ENCODE peak calls at places on chromosomes 1 and 21, in four cellular contexts. H, G, W and Y are unnamed samples.

GRCh38 chr1:47527653-47528272 is 89.9 kb downstream of the FOXD2 start:
- DNase-seq in W (peak; percentile 73), G (no peak), H (no peak), Y (no peak)

GRCh38 chr1:41313661-41314131 is 47.5 kb upstream of the FOXO6 start:
- DNase-seq in G (no peak), W (no peak), H (no peak), Y (no peak)

GRCh38 chr1:115677172-115677542 is 35.4 kb downstream of the VANGL1 start:
- DNase-seq in W (no peak), G (no peak), H (no peak), Y (no peak)

GRCh38 chr1:15836772-15837669 is 10.5 kb upstream of the SPEN start:
- DNase-seq in G (peak; percentile 37), H (peak; percentile 71), W (peak; percentile 70), Y (no peak)

GRCh38 chr21:43861716-43862115 is 3.3 kb upstream of the AGPAT3 start:
- DNase-seq in G (no peak), W (no peak), H (peak; percentile 30), Y (no peak)

GRCh38 chr1:112744019-112744578 is 29.0 kb upstream of the PPM1J start:
- DNase-seq in H (no peak), G (peak; percentile 29), W (peak; percentile 13), Y (no peak)

GRCh38 chr1:46394108-46394871 is at the start of gene FAAH:
- DNase-seq in H (peak; percentile 80), G (peak; percentile 55), W (peak; percentile 85), Y (peak; percentile 83)

GRCh38 chr1:167565922-167566321 is 12.4 kb upstream of the CREG1 start:
- DNase-seq in W (no peak), G (no peak), H (no peak), Y (no peak)

GRCh38 chr21:46222436-46223116 is 6.0 kb downstream of the LSS start:
- DNase-seq in G (no peak), W (no peak), H (peak; percentile 58), Y (no peak)

GRCh38 chr21:43272591-43272990 is 103.8 kb downstream of the CRYAA start:
- DNase-seq in H (no peak), W (no peak), G (no peak), Y (no peak)

GRCh38 chr1:67750690-67751052 is 65.7 kb downstream of the GADD45A start:
- DNase-seq in H (no peak), W (no peak), G (no peak), Y (no peak)

GRCh38 chr1:110208916-110209650 is 1.0 kb upstream of the KCNC4 start:
- DNase-seq in G (no peak), H (no peak), W (no peak), Y (no peak)

GRCh38 chr1:87869563-87869962 is 540.9 kb downstream of the LMO4 start:
- DNase-seq in W (no peak), H (no peak), G (no peak), Y (no peak)

GRCh38 chr1:59500970-59501742 is 204.3 kb downstream of the FGGY start:
- DNase-seq in W (no peak), H (no peak), G (no peak), Y (no peak)

GRCh38 chr21:29217818-29218252 is 80.9 kb upstream of the BACH1 start:
- DNase-seq in H (no peak), W (no peak), G (no peak), Y (no peak)

GRCh38 chr1:101185421-101185820 is 51.4 kb upstream of the S1PR1 start:
- DNase-seq in G (no peak), H (no peak), W (no peak), Y (no peak)

GRCh38 chr1:91651671-91652071 is 151.0 kb downstream of the CDC7 start:
- DNase-seq in G (peak; percentile 63), H (peak; percentile 76), W (peak; percentile 29), Y (peak; percentile 50)

GRCh38 chr1:183443025-183443424 is 24.8 kb upstream of the NMNAT2 start:
- DNase-seq in W (no peak), G (no peak), H (no peak), Y (no peak)

GRCh38 chr1:218346391-218347204 is 1.5 kb downstream of the TGFB2 start:
- DNase-seq in W (no peak), G (peak; percentile 38), H (peak; percentile 78), Y (no peak)

GRCh38 chr1:224879404-224879803 is 50.1 kb upstream of the DNAH14 start:
- DNase-seq in H (no peak), W (no peak), G (no peak), Y (no peak)

GRCh38 chr1:235650341-235651169 is 971 bp upstream of the GNG4 start:
- DNase-seq in W (peak; percentile 57), H (peak; percentile 48), G (no peak), Y (no peak)

GRCh38 chr1:62689524-62689923 is 1.3 kb upstream of the DOCK7 start:
- DNase-seq in H (no peak), G (no peak), W (no peak), Y (no peak)

GRCh38 chr1:240582953-240583352 is 29.0 kb downstream of the GREM2 start:
- DNase-seq in G (no peak), H (no peak), W (no peak), Y (no peak)

GRCh38 chr1:239288964-239289535 is 97.3 kb upstream of the CHRM3 start:
- DNase-seq in G (no peak), W (no peak), H (no peak), Y (no peak)

GRCh38 chr21:16863541-16863940 is 649.3 kb upstream of the CXADR start:
- DNase-seq in W (no peak), H (no peak), G (no peak), Y (no peak)

GRCh38 chr1:172561252-172561651 is 28.3 kb downstream of the SUCO start:
- DNase-seq in W (no peak), G (no peak), H (no peak), Y (no peak)

GRCh38 chr1:85467929-85468540 is 3.1 kb upstream of the DDAH1 start:
- DNase-seq in G (no peak), W (no peak), H (no peak), Y (no peak)

GRCh38 chr1:14435368-14436023 is 163.0 kb upstream of the KAZN start:
- DNase-seq in G (no peak), H (no peak), W (no peak), Y (peak; percentile 43)

GRCh38 chr1:27517907-27518718 is 28.1 kb upstream of the WASF2 start:
- DNase-seq in W (peak; percentile 90), G (no peak), H (no peak), Y (no peak)

GRCh38 chr1:29812397-29813135 is 576.2 kb downstream of the PTPRU start:
- DNase-seq in H (no peak), G (no peak), W (no peak), Y (no peak)

GRCh38 chr1:41662656-41663437 is 178.4 kb upstream of the EDN2 start:
- DNase-seq in H (peak; percentile 79), W (peak; percentile 24), G (peak; percentile 41), Y (peak; percentile 73)

GRCh38 chr21:29423051-29423450 is 124.3 kb downstream of the BACH1 start:
- DNase-seq in W (no peak), H (no peak), G (no peak), Y (no peak)

GRCh38 chr1:16014509-16015482 is 3.0 kb downstream of the HSPB7 start:
- DNase-seq in H (peak; percentile 94), W (peak; percentile 60), G (peak; percentile 80), Y (peak; percentile 86)

GRCh38 chr1:153578490-153578889 is 12.8 kb upstream of the S100A2 start:
- DNase-seq in G (no peak), W (no peak), H (no peak), Y (no peak)

GRCh38 chr1:228463559-228464455 is 23.4 kb upstream of the RNF187 start:
- DNase-seq in G (no peak), H (peak; percentile 68), W (peak; percentile 39), Y (peak; percentile 61)

GRCh38 chr1:41618066-41618825 is 133.8 kb upstream of the EDN2 start:
- DNase-seq in H (peak; percentile 87), G (peak; percentile 79), W (peak; percentile 57), Y (peak; percentile 82)

GRCh38 chr1:51920130-51920529 is 41.6 kb upstream of the NRDC start:
- DNase-seq in G (no peak), H (no peak), W (no peak), Y (no peak)

GRCh38 chr1:10161121-10161520 is 49.2 kb upstream of the KIF1B start:
- DNase-seq in W (no peak), H (no peak), G (no peak), Y (no peak)

GRCh38 chr1:10155087-10155712 is 55.2 kb upstream of the KIF1B start:
- DNase-seq in G (peak; percentile 35), W (no peak), H (no peak), Y (no peak)

GRCh38 chr1:10161541-10162290 is 48.7 kb upstream of the KIF1B start:
- DNase-seq in G (peak; percentile 44), H (peak; percentile 88), W (peak; percentile 17), Y (peak; percentile 41)

DNA sequence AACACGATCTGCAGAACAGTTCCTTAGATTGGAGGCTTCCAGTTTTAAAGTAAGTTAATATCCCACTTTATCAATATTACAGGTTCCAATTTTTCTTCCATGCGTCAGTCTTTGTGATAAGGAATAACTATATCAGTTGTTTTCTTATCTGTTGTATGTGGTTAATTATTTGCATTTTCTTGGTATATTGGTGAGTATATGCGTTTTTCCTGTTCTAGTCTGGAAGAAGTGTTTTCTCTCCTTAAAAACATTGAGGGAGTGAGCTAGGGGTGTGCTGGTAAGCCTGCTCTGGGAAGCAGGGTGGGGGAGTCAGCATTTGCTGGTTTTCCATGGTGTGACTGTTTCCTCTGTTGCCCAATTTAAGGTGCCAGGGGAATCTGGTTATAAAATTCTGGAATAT is 50.2 kb upstream of the KIF1B start:
- DNase-seq in G (no peak), W (no peak), H (no peak), Y (no peak)
- H3K27ac ChIP-seq in G (peak overlapping the region; percentile 76), W (peak overlapping the region; percentile 68), H (peak overlapping the region; percentile 76), Y (no peak overlapping the region)

GRCh38 chr1:1403543-1404112 is 3.5 kb downstream of the MRPL20 start:
- DNase-seq in G (no peak), W (no peak), H (no peak), Y (no peak)
- TF ChIP-seq POLR2A in G (no peak), W (no peak), H (no peak), Y (no peak)

DNA sequence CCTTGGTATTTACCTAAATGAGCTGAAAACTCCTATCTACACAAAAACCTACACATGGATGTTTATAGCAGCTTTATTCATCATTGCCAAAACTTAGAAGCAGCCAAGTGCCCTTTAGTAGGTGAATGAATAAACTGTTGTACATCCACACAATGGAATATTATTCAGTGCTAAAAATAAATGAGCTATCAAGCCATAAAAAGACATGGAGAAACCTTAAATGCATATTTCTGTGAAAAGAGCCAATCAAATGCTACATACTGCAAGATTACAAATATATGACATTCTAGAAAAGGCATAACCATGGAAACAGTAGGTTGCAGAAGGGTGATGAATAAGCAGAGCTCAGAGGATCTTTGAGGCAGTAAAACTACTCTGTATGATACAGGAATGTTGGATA is 23.3 kb downstream of the ABCB10 start:
- DNase-seq in G (no peak), W (no peak), H (no peak), Y (no peak)
- H3K36me3 ChIP-seq in G (peaks cover 63% of the 10 kb centered on the region), W (no peaks in the 10 kb centered on the region), H (peaks cover 76% of the 10 kb centered on the region), Y (no peaks in the 10 kb centered on the region)

GRCh38 chr1:149993181-149993580 is 17.3 kb downstream of the OTUD7B start:
- DNase-seq in G (no peak), W (no peak), H (no peak), Y (no peak)

GRCh38 chr1:149986486-149987296 is 23.8 kb downstream of the OTUD7B start:
- DNase-seq in W (no peak), G (no peak), H (no peak), Y (no peak)

DNA sequence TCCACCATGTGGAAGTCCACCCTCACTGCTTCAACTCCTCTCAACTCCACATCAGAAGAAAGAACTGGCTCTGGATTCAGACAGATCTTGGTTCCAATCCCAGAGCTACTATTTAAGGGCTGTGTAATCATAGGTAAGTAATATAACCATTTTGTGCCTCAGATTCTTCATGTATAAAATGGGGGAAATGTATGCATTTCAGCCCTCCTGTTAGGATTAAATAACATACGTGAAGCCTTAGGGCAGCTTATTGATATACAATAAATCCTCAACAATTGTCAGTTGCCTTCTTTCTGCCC is 23.3 kb downstream of the OTUD7B start:
- DNase-seq in W (no peak), H (no peak), G (no peak), Y (no peak)
- H3K27ac ChIP-seq in W (no peak overlapping the region), H (no peak overlapping the region), G (no peak overlapping the region), Y (peak overlapping the region; percentile 32)